ENCODE peak calls at places on chromosome 19, in four cellular contexts. I is A549; S is CD8-positive, alpha-beta T cell; F is GM23338. D is an unnamed sample.

GRCh38 chr19:12596485-12596884 is 14.1 kb downstream of the ZNF490 start:
- DNase-seq in I (no peak), S (no peak), F (no peak), D (no peak)

GRCh38 chr19:32652893-32653625 is 21.9 kb downstream of the ANKRD27 start:
- DNase-seq in I (no peak), S (no peak), F (no peak), D (peak)

GRCh38 chr19:49064768-49065611 is at the start of gene NTF4:
- DNase-seq in I (no peak), S (no peak), F (peak), D (no peak)

GRCh38 chr19:56312787-56313343 is 1.8 kb downstream of the ZSCAN5A start:
- DNase-seq in I (no peak), S (no peak), F (no peak), D (no peak)

GRCh38 chr19:51507640-51508058 is 6.0 kb upstream of the SIGLEC12 start:
- DNase-seq in I (no peak), S (no peak), F (no peak), D (no peak)

GRCh38 chr19:10252707-10253106 is 693 bp downstream of the MRPL4 start:
- DNase-seq in I (no peak), S (no peak), F (no peak), D (no peak)

GRCh38 chr19:1363599-1363998 is 20.1 kb upstream of the NDUFS7 start:
- DNase-seq in I (no peak), S (peak), F (no peak), D (no peak)

GRCh38 chr19:14337510-14337909 is 43.7 kb upstream of the ADGRE5 start:
- DNase-seq in I (peak), S (no peak), F (peak), D (no peak)

GRCh38 chr19:56661248-56661647 is 10.3 kb downstream of the ZNF835 start:
- DNase-seq in I (no peak), S (no peak), F (no peak), D (no peak)

GRCh38 chr19:16586477-16586871 is 14.3 kb upstream of the SLC35E1 start:
- DNase-seq in I (no peak), S (no peak), F (no peak), D (no peak)

GRCh38 chr19:6427131-6427530 is 2.5 kb upstream of the KHSRP start:
- DNase-seq in I (no peak), S (no peak), F (no peak), D (no peak)

GRCh38 chr19:49954092-49954825 is 6.7 kb downstream of the SIGLEC11 start:
- DNase-seq in I (no peak), S (no peak), F (peak), D (no peak)

GRCh38 chr19:7851623-7852500 is 21.8 kb downstream of the EVI5L start:
- DNase-seq in I (no peak), S (no peak), F (no peak), D (no peak)

GRCh38 chr19:41222240-41222639 is 3.2 kb downstream of the AXL start:
- DNase-seq in I (no peak), S (no peak), F (no peak), D (no peak)

GRCh38 chr19:5293607-5294089 is 47.0 kb downstream of the PTPRS start:
- DNase-seq in I (no peak), S (no peak), F (peak), D (peak)

GRCh38 chr19:10517361-10517759 is at the start of gene S1PR5:
- DNase-seq in I (peak), S (no peak), F (peak), D (peak)

GRCh38 chr19:37998801-37999308 is 91.8 kb downstream of the SIPA1L3 start:
- DNase-seq in I (no peak), S (no peak), F (no peak), D (no peak)
- H3K27ac ChIP-seq in I (peak), S (no peak), F (no peak), D (peak)

GRCh38 chr19:38714354-38714778 is 29.9 kb downstream of the CAPN12 start:
- DNase-seq in I (no peak), S (no peak), F (no peak), D (no peak)
- H3K27ac ChIP-seq in I (peak), S (no peak), F (no peak), D (peak)

DNA sequence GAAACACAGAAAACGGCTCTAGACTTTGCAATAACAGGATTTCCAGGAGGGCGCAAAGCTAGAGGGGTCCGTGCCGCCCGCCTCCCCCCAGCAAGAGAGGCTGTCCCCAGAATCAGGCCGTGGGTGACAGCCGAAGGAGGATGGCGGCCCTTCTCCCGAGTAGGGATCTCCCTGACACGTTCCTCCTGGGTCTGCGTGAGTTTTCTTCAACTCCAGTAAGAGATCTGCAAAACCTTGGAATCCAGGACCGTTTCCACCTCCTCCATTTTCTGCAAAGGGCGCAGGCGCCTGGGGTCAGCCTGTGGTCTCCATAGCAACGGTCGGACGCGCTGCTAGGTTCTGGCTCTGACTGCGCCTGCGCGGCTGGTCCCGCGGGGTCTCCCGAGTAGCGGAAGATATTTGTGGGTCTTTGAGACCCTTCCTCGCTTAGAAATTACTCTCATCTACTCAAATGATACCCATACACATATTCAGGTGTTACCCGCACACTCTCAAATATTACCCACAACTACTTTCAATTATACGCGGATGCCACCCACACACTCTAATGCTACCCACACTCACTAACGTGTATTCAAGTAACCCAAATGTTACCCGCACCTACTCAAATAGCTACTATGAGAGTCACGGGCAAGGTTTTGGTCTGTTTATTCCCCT is 2.1 kb downstream of the PNMA8C start:
- DNase-seq in I (peak), S (peak), F (peak), D (peak)
- H3K27ac ChIP-seq in I (peak), S (no peak), F (no peak), D (no peak)

DNA sequence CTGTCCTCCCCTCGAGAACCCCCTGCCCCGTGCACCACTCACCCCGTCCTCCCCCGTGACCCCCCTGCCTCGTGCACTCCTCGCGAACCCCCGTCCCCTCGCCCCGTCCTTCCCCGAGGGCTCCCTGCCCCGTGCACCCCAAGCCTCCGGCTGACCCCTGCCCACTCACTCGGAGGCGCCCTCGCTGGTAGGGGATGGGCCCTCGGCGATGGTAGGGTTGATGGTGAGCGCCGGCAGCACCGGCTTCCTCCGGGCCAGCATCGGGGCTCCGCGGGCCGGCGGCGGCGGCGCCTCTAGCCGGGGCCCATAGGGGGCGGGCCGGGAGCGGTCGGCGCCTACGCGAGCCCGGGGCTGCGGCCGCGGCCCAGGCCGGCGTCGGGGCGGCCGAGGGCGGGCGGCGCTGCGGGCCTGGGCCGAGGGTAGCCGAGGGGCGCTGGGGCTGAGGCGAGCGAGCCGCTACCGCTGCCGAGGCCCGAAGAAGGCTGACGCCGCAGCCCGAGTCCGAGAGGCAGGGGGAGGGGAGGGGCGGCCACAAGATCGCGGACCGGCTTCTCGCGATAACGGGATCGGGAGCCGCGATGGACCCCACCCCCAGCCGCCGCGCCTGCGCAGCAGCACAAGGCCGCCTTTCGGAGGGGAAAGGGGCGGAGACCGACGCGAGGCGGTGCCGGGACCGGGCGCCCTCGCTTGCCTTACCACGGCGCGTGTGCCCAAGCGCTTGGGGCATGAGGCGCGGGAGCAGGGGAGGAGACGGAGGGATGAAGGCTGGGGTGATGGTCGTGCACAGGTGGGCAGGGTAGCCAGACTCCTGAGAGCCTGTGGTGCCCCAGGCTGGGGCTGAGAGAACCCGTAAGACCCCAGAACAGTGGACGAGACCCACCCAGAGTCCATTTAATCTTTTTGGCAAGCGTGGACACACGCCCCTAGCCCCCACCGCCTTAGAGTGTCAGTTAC is at the start of gene MAP2K2:
- DNase-seq in I (peak), S (peak), F (peak), D (peak)
- H3K27ac ChIP-seq in I (peak), S (peak), F (no peak), D (peak)

D was measured in heart right ventricle.